ENCODE peak calls at places on chromosomes 12 and 14, in seven cellular contexts. One of them, this sample, is unnamed.

GRCh38 chr12:105820407-105821140 is 318.2 kb downstream of the NUAK1 start:
- DNase-seq in A549: no peak
- DNase-seq in heart right ventricle: no peak
- DNase-seq in foreskin fibroblast: peak
- DNase-seq in cardiac fibroblast: peak
- DNase-seq in ovary: peak
- DNase-seq in right lobe of liver: no peak
- DNase-seq in this sample: peak

GRCh38 chr14:102608064-102608446 is 15.6 kb downstream of the RCOR1 start:
- DNase-seq in foreskin fibroblast: no peak
- DNase-seq in heart right ventricle: no peak
- DNase-seq in right lobe of liver: no peak
- DNase-seq in A549: no peak
- DNase-seq in ovary: no peak
- DNase-seq in cardiac fibroblast: no peak
- DNase-seq in this sample: no peak

GRCh38 chr12:30457621-30458289 is 237.9 kb downstream of the IPO8 start:
- DNase-seq in ovary: no peak
- DNase-seq in heart right ventricle: no peak
- DNase-seq in A549: no peak
- DNase-seq in foreskin fibroblast: peak
- DNase-seq in right lobe of liver: no peak
- DNase-seq in cardiac fibroblast: peak
- DNase-seq in this sample: no peak

GRCh38 chr14:63435838-63436237 is 107.3 kb downstream of the PPP2R5E start:
- DNase-seq in foreskin fibroblast: peak
- DNase-seq in heart right ventricle: peak
- DNase-seq in cardiac fibroblast: peak
- DNase-seq in A549: no peak
- DNase-seq in right lobe of liver: peak
- DNase-seq in ovary: peak
- DNase-seq in this sample: peak

GRCh38 chr14:20706657-20707355 is 18.2 kb downstream of the ANG start:
- DNase-seq in cardiac fibroblast: no peak
- DNase-seq in A549: no peak
- DNase-seq in right lobe of liver: no peak
- DNase-seq in ovary: no peak
- DNase-seq in foreskin fibroblast: no peak
- DNase-seq in heart right ventricle: no peak
- DNase-seq in this sample: no peak

GRCh38 chr12:23472329-23472971 is 477.0 kb downstream of the SOX5 start:
- DNase-seq in A549: no peak
- DNase-seq in ovary: no peak
- DNase-seq in right lobe of liver: no peak
- DNase-seq in heart right ventricle: no peak
- DNase-seq in cardiac fibroblast: no peak
- DNase-seq in foreskin fibroblast: no peak
- DNase-seq in this sample: no peak

GRCh38 chr12:49762468-49762847 is 21.1 kb downstream of the TMBIM6 start:
- DNase-seq in heart right ventricle: no peak
- DNase-seq in foreskin fibroblast: no peak
- DNase-seq in right lobe of liver: no peak
- DNase-seq in ovary: no peak
- DNase-seq in cardiac fibroblast: no peak
- DNase-seq in A549: no peak
- DNase-seq in this sample: no peak

GRCh38 chr12:122886851-122887816 is 8.8 kb downstream of the VPS37B start:
- DNase-seq in right lobe of liver: no peak
- DNase-seq in heart right ventricle: no peak
- DNase-seq in ovary: no peak
- DNase-seq in A549: peak
- DNase-seq in foreskin fibroblast: peak
- DNase-seq in cardiac fibroblast: peak
- DNase-seq in this sample: no peak

GRCh38 chr12:121787063-121787774 is 6.3 kb downstream of the RHOF start:
- DNase-seq in heart right ventricle: no peak
- DNase-seq in foreskin fibroblast: no peak
- DNase-seq in right lobe of liver: no peak
- DNase-seq in cardiac fibroblast: no peak
- DNase-seq in A549: no peak
- DNase-seq in ovary: no peak
- DNase-seq in this sample: peak

GRCh38 chr14:28765907-28766504 is 581 bp upstream of the FOXG1 start:
- DNase-seq in cardiac fibroblast: no peak
- DNase-seq in A549: no peak
- DNase-seq in right lobe of liver: no peak
- DNase-seq in heart right ventricle: no peak
- DNase-seq in ovary: no peak
- DNase-seq in foreskin fibroblast: peak
- DNase-seq in this sample: no peak

GRCh38 chr14:71773900-71774481 is 158.2 kb upstream of the RGS6 start:
- DNase-seq in heart right ventricle: no peak
- DNase-seq in right lobe of liver: no peak
- DNase-seq in foreskin fibroblast: no peak
- DNase-seq in A549: no peak
- DNase-seq in ovary: no peak
- DNase-seq in cardiac fibroblast: no peak
- DNase-seq in this sample: no peak

GRCh38 chr14:77099425-77100167 is 1.5 kb downstream of the CIPC start:
- DNase-seq in cardiac fibroblast: peak
- DNase-seq in foreskin fibroblast: peak
- DNase-seq in A549: no peak
- DNase-seq in heart right ventricle: peak
- DNase-seq in right lobe of liver: no peak
- DNase-seq in ovary: no peak
- DNase-seq in this sample: no peak

GRCh38 chr14:39722547-39723273 is 290.5 kb upstream of the FBXO33 start:
- DNase-seq in right lobe of liver: no peak
- DNase-seq in cardiac fibroblast: no peak
- DNase-seq in A549: no peak
- DNase-seq in heart right ventricle: no peak
- DNase-seq in ovary: no peak
- DNase-seq in foreskin fibroblast: no peak
- DNase-seq in this sample: no peak

GRCh38 chr12:8681129-8681902 is 16.5 kb upstream of the RIMKLB start:
- DNase-seq in foreskin fibroblast: peak
- DNase-seq in heart right ventricle: peak
- DNase-seq in right lobe of liver: no peak
- DNase-seq in cardiac fibroblast: peak
- DNase-seq in ovary: no peak
- DNase-seq in A549: no peak
- DNase-seq in this sample: no peak

GRCh38 chr12:53174881-53175491 is 5.5 kb upstream of the ZNF740 start:
- DNase-seq in foreskin fibroblast: peak
- DNase-seq in right lobe of liver: peak
- DNase-seq in ovary: no peak
- DNase-seq in heart right ventricle: no peak
- DNase-seq in cardiac fibroblast: peak
- DNase-seq in A549: peak
- DNase-seq in this sample: no peak

DNA sequence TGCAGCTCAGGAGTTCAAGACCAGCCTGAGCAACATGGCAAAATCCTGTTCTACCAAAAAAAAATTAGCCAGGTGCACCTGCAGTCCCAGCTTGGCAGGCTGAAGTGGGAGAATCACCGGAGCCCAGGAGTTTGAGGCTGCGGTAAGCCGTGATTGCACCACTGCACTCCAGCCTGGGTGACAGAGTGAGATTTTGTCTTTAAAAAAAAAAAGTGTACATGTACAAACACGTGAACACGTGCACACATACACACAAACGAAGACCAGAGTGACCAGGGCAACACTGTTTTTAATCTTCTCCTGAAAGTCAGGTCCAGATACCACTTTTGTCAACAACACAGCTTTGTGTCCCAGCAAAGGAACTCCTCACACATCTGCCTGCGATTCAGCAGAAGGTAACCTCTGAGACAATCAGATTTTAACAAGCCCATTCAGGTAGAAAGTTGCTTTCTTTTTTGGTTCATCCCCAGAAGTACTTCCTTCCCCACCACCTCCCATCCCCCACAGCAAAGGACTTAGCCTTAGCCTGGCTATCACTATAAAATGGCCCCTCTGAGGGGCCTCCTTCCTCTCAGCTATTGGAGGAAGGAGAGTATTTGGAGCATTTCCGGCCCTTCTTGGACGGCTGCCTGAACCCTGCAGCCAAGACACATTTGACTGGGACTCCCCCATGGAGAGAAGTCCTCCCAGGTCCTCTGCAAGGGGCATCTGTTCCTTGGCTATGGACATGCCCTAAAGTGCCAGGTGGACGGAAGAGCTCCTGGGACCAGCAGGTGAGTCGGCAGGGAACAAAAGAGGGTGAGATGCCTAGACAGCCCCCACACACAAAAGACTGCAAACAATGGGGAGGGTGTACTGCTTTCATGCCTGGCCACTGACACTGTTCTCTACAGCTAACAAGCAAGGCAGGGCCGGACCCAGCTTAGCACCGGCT is 9.8 kb downstream of the CTDSP2 start:
- DNase-seq in right lobe of liver: no peak
- DNase-seq in A549: no peak
- DNase-seq in foreskin fibroblast: peak
- DNase-seq in heart right ventricle: peak
- DNase-seq in ovary: peak
- DNase-seq in cardiac fibroblast: peak
- DNase-seq in this sample: peak
- H3K4me3 ChIP-seq in right lobe of liver: no peak
- H3K4me3 ChIP-seq in A549: no peak
- H3K4me3 ChIP-seq in foreskin fibroblast: peak
- H3K4me3 ChIP-seq in heart right ventricle: peak
- H3K4me3 ChIP-seq in ovary: peak
- H3K4me3 ChIP-seq in cardiac fibroblast: peak
- H3K4me3 ChIP-seq in this sample: no peak

DNA sequence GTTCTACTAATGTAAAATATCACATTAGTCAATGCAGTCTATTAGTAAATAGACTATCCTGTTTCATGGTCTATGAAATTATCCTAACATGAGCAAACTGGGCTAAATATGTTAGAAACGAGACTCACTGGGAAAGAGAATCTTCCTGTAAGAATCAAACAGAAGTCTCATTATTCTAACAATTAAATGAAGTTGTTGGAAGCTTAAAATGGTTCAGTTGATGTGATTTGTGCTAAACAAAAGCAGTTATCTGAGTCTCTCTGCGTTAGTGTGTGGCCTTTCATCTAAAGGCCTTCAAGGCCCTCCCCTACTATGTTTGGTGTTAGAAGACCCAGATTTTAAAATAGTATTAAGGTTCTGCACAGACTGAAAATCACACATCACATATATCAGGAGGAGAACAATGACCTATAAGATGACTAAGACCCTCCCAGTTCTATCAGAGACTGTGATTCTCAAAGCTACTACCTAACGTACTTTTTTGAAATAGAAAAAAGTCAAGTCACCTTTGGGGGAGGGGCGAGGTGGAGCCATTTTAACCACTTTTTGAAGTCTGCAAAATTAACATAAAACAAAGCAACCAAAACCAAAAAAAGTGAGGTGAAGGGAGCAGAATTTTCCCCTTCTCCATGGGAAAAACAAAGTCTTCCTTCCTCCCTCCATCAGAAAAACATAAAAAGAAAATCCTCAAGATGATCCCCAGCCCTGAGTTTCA is 82.3 kb downstream of the DENND5B start:
- DNase-seq in cardiac fibroblast: no peak
- DNase-seq in A549: no peak
- DNase-seq in foreskin fibroblast: no peak
- DNase-seq in right lobe of liver: no peak
- DNase-seq in ovary: no peak
- DNase-seq in heart right ventricle: no peak
- DNase-seq in this sample: no peak
- H3K4me3 ChIP-seq in cardiac fibroblast: no peak
- H3K4me3 ChIP-seq in A549: no peak
- H3K4me3 ChIP-seq in foreskin fibroblast: no peak
- H3K4me3 ChIP-seq in right lobe of liver: no peak
- H3K4me3 ChIP-seq in ovary: no peak
- H3K4me3 ChIP-seq in heart right ventricle: no peak
- H3K4me3 ChIP-seq in this sample: no peak

GRCh38 chr14:96424104-96424989 is 32.4 kb downstream of the AK7 start:
- DNase-seq in cardiac fibroblast: peak
- DNase-seq in A549: peak
- DNase-seq in ovary: no peak
- DNase-seq in heart right ventricle: peak
- DNase-seq in foreskin fibroblast: peak
- DNase-seq in right lobe of liver: peak
- DNase-seq in this sample: peak

GRCh38 chr14:96423012-96423411 is 31.1 kb downstream of the AK7 start:
- DNase-seq in cardiac fibroblast: no peak
- DNase-seq in foreskin fibroblast: no peak
- DNase-seq in right lobe of liver: no peak
- DNase-seq in heart right ventricle: no peak
- DNase-seq in A549: no peak
- DNase-seq in ovary: no peak
- DNase-seq in this sample: no peak

GRCh38 chr14:96421236-96421635 is 29.3 kb downstream of the AK7 start:
- DNase-seq in A549: no peak
- DNase-seq in ovary: no peak
- DNase-seq in heart right ventricle: no peak
- DNase-seq in foreskin fibroblast: no peak
- DNase-seq in cardiac fibroblast: peak
- DNase-seq in right lobe of liver: no peak
- DNase-seq in this sample: no peak

GRCh38 chr14:96418075-96418474 is 26.1 kb downstream of the AK7 start:
- DNase-seq in A549: no peak
- DNase-seq in foreskin fibroblast: no peak
- DNase-seq in heart right ventricle: no peak
- DNase-seq in right lobe of liver: no peak
- DNase-seq in ovary: no peak
- DNase-seq in cardiac fibroblast: no peak
- DNase-seq in this sample: no peak

GRCh38 chr14:96423446-96424103 is 31.6 kb downstream of the AK7 start:
- DNase-seq in right lobe of liver: no peak
- DNase-seq in cardiac fibroblast: no peak
- DNase-seq in heart right ventricle: no peak
- DNase-seq in A549: no peak
- DNase-seq in ovary: no peak
- DNase-seq in foreskin fibroblast: no peak
- DNase-seq in this sample: no peak
- H3K4me3 ChIP-seq in right lobe of liver: peak
- H3K4me3 ChIP-seq in cardiac fibroblast: peak
- H3K4me3 ChIP-seq in heart right ventricle: peak
- H3K4me3 ChIP-seq in A549: peak
- H3K4me3 ChIP-seq in ovary: no peak
- H3K4me3 ChIP-seq in foreskin fibroblast: peak
- H3K4me3 ChIP-seq in this sample: no peak

DNA sequence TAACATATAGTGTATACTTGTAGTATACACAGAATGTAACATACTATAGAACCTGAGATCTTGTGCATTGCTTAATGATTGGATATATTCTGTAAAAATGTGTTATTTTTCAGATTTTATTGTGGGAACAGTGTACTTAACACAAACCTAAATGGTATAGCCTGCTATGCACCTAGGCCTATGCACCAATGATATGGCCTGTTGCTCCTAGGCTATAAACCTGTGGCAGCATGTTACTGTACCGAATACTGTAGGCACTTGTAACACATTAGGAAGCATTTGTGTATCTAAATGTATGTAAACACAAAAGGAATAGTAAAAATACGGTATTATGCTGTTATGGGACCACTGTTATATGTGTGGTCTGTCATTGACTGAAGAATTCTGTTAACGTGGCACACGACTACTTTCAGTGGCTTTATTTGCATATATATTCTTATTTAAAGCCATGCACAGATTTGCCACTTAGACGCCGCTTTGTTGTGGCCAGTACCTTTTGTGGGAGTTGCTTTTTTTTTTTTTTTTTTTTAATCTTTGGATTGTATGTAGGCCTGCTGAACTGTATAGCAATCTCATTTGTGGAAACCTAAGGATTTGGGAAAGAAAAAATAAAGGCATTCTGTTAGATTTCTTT is 7.4 kb downstream of the PAPOLA start:
- DNase-seq in heart right ventricle: no peak
- DNase-seq in right lobe of liver: no peak
- DNase-seq in ovary: no peak
- DNase-seq in cardiac fibroblast: no peak
- DNase-seq in foreskin fibroblast: no peak
- DNase-seq in A549: no peak
- DNase-seq in this sample: no peak
- H3K4me3 ChIP-seq in heart right ventricle: no peak
- H3K4me3 ChIP-seq in right lobe of liver: no peak
- H3K4me3 ChIP-seq in ovary: no peak
- H3K4me3 ChIP-seq in cardiac fibroblast: no peak
- H3K4me3 ChIP-seq in foreskin fibroblast: no peak
- H3K4me3 ChIP-seq in A549: no peak
- H3K4me3 ChIP-seq in this sample: no peak

This sample was measured in mucosa of descending colon.